ENCODE peak calls at places on chromosome 7, in nine cellular contexts. R, C, T, S, H, W, F, O and Q are unnamed samples.

GRCh38 chr7:58086871-58087535 is 637.0 kb downstream of the ZNF716 start:
- DNase-seq in S (no peak), R (no peak), H (no peak), T (no peak), W (no peak), O (no peak), F (peak; percentile 2), C (no peak), Q (no peak)

GRCh38 chr7:27190284-27190748 is 5.3 kb upstream of the HOXA11 start:
- DNase-seq in S (no peak), H (no peak), R (no peak), C (no peak), O (no peak), T (no peak), F (no peak), W (peak; percentile 20), Q (no peak)

GRCh38 chr7:80324032-80324431 is 187.8 kb downstream of the GNAT3 start:
- DNase-seq in H (peak; percentile 93), R (no peak), T (no peak), O (no peak), F (no peak), S (no peak), C (no peak), W (no peak), Q (no peak)

GRCh38 chr7:83173664-83174063 is 11.0 kb upstream of the PCLO start:
- DNase-seq in H (no peak), F (no peak), R (no peak), T (no peak), O (no peak), C (no peak), S (no peak), W (no peak), Q (no peak)

GRCh38 chr7:78634073-78634472 is 819.4 kb downstream of the MAGI2 start:
- DNase-seq in F (no peak), H (peak; percentile 12), T (no peak), C (no peak), R (no peak), S (no peak), W (no peak), O (no peak), Q (no peak)

GRCh38 chr7:34058791-34059550 is 153.6 kb downstream of the BMPER start:
- DNase-seq in O (no peak), H (peak; percentile 60), S (no peak), F (no peak), T (no peak), W (no peak), R (no peak), C (peak; percentile 57), Q (no peak)

GRCh38 chr7:81725496-81726117 is 44.2 kb downstream of the HGF start:
- DNase-seq in H (no peak), C (no peak), R (no peak), W (no peak), S (no peak), T (no peak), F (peak; percentile 15), O (no peak), Q (no peak)

GRCh38 chr7:44057849-44058758 is 7.3 kb downstream of the PGAM2 start:
- DNase-seq in C (no peak), S (no peak), W (no peak), F (no peak), O (no peak), T (no peak), H (peak; percentile 75), R (no peak), Q (no peak)

GRCh38 chr7:130207642-130208041 is at the start of gene SSMEM1:
- DNase-seq in R (no peak), T (no peak), O (no peak), S (no peak), W (no peak), F (no peak), C (no peak), H (peak; percentile 69), Q (no peak)

GRCh38 chr7:142866361-142867096 is 11.7 kb downstream of the EPHB6 start:
- DNase-seq in T (peak; percentile 67), W (peak; percentile 92), C (no peak), H (no peak), S (no peak), R (no peak), O (peak; percentile 70), F (peak; percentile 88), Q (no peak)

GRCh38 chr7:8135417-8135816 is 126.5 kb downstream of the ICA1 start:
- DNase-seq in H (no peak), F (no peak), O (no peak), W (no peak), S (no peak), T (no peak), R (no peak), C (no peak), Q (no peak)

GRCh38 chr7:91347288-91347687 is 83.1 kb downstream of the FZD1 start:
- DNase-seq in C (no peak), F (no peak), T (no peak), W (no peak), H (no peak), O (no peak), S (no peak), R (no peak), Q (no peak)

DNA sequence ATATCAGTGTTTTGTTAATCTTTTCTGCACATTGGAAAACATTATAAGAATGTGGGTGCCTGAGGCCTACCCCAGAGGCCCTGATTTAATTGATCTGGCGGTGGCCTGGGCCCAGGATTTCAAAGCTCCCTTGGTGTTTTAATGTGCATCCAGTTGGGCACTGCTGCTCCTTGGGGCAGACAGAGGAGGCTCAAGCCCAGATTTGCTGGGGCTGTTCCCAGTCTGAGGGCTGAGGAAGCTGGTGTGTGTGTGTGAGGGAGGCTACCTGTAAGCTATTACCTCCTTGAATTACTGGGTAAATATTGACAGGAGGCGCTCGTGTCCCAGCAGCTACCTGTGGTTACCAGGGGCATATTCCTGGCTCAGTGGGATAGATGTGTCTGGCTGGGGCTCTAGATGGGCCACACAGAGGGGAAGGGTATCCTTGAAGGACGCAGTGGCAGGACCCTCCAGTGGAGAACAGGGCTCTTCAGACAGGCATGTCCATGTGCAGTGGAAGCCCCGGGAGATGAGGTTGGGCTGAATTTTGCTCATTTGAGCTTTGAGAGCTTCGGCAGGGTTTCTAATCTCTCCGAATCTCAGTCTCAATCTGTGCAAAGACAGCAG is 975.4 kb upstream of the ZNF722 start:
- DNase-seq in H (no peak), O (no peak), T (no peak), C (no peak), S (no peak), W (no peak), F (no peak), R (no peak), Q (no peak)
- H3K9me3 ChIP-seq in H (peaks cover 43% of the 10 kb centered on the region), O (peaks cover 7% of the 10 kb centered on the region), T (peaks cover 6% of the 10 kb centered on the region), C (no peaks in the 10 kb centered on the region), S (no peaks in the 10 kb centered on the region), W (peaks cover 92% of the 10 kb centered on the region), F (no peaks in the 10 kb centered on the region), R (no peaks in the 10 kb centered on the region), Q (no peaks in the 10 kb centered on the region)

GRCh38 chr7:76259124-76260086 is 43.1 kb upstream of the HSPB1 start:
- DNase-seq in H (no peak), R (no peak), F (peak; percentile 81), O (no peak), S (no peak), T (no peak), C (no peak), W (peak; percentile 76), Q (no peak)

GRCh38 chr7:76262683-76263402 is 39.6 kb upstream of the HSPB1 start:
- DNase-seq in H (peak; percentile 48), S (peak; percentile 18), C (peak; percentile 32), R (no peak), F (peak; percentile 88), W (peak; percentile 92), O (peak; percentile 80), T (peak; percentile 66), Q (no peak)

GRCh38 chr7:76261935-76262334 is 40.5 kb upstream of the HSPB1 start:
- DNase-seq in C (no peak), T (no peak), F (no peak), H (no peak), R (no peak), S (no peak), W (peak; percentile 64), O (no peak), Q (no peak)

GRCh38 chr7:76260171-76260703 is 42.2 kb upstream of the HSPB1 start:
- DNase-seq in F (peak; percentile 98), S (peak; percentile 43), O (peak; percentile 52), W (peak; percentile 99), H (no peak), C (no peak), T (no peak), R (peak; percentile 33), Q (no peak)

DNA sequence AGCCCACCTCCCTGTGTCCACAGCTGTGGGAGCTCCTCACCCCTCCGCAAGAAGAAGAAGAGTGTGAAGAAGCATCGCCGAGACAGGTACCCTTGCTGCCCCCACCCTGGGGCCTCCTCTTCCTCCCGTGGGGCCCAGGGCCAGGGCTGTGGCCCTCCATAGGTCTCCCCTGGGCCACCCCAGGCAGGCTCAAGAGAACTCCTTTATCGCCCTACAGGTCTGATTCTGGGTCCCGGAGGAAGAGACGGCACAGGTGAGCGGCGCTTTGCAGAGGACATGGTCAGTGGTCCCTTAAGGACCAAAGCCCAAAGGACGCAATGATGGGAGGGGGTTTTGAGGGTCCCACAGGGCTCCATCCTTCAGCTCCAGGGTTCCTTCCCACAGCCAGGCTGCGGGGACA is 41.1 kb upstream of the HSPB1 start:
- DNase-seq in C (no peak), R (no peak), F (no peak), W (no peak), S (no peak), O (no peak), T (no peak), H (no peak), Q (no peak)
- H3K9me3 ChIP-seq in C (no peaks in the 10 kb centered on the region), R (no peaks in the 10 kb centered on the region), F (no peaks in the 10 kb centered on the region), W (no peaks in the 10 kb centered on the region), S (no peaks in the 10 kb centered on the region), O (no peaks in the 10 kb centered on the region), T (no peaks in the 10 kb centered on the region), H (no peaks in the 10 kb centered on the region), Q (no peaks in the 10 kb centered on the region)

DNA sequence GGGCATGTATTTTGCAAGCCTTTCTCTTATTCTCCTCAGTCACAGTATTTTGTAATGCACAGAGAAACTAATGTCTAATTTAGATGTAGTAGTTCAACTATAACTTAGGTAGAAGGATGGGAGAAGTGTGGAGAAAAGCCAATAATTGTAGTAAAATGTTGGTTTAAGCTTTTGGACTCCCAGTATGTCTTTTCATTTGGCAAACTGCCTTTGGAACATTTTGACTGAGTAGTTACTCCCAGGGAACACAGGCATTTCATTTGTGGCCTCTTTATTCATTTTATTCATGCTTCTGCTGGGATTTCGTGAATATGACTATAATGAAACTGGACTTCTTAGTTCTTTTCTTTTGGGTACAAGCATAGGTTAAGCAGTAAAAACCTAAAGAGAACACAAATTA is 79.0 kb downstream of the EXOC4 start:
- DNase-seq in C (no peak), W (no peak), T (no peak), S (no peak), F (no peak), R (no peak), O (no peak), H (no peak), Q (no peak)
- H3K9me3 ChIP-seq in C (no peaks in the 10 kb centered on the region), W (peaks cover 25% of the 10 kb centered on the region), T (no peaks in the 10 kb centered on the region), S (no peaks in the 10 kb centered on the region), F (no peaks in the 10 kb centered on the region), R (no peaks in the 10 kb centered on the region), O (no peaks in the 10 kb centered on the region), H (no peaks in the 10 kb centered on the region), Q (no peaks in the 10 kb centered on the region)

DNA sequence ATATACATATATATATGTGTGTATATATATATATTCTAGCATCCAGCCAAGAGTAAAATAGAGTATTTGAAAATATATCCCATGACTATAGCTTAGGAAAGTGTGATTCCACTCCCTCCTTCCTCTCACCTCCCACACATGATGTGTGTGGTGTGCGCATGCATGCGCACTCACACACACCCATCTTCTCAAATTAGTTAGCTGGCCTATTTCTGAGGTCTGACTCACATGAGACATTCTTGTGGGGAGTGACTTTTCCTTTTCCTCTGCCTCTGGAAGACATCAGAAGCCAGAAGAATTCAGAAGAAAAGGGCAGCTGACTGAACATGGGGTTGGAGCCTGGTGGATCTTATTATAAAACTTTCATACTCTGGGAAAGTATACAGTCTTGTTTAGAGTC is 793.5 kb upstream of the ZNF722 start:
- DNase-seq in F (no peak), T (no peak), W (no peak), C (no peak), O (no peak), H (no peak), S (no peak), R (no peak), Q (no peak)
- H3K9me3 ChIP-seq in F (peaks cover 11% of the 10 kb centered on the region), T (peaks cover 7% of the 10 kb centered on the region), W (peaks cover 80% of the 10 kb centered on the region), C (no peaks in the 10 kb centered on the region), O (peaks cover 4% of the 10 kb centered on the region), H (peaks cover 19% of the 10 kb centered on the region), S (no peaks in the 10 kb centered on the region), R (no peaks in the 10 kb centered on the region), Q (no peaks in the 10 kb centered on the region)